ENCODE peak calls at places on chromosome 18, in four cellular contexts. One of them, this sample, is unnamed.

GRCh38 chr18:11585596-11585995 is 23.8 kb upstream of the SLC35G4 start:
- DNase-seq in foreskin fibroblast: no peak
- DNase-seq in upper lobe of right lung: no peak
- DNase-seq in kidney tubule cell: no peak
- DNase-seq in this sample: no peak

GRCh38 chr18:77635441-77635840 is 385.8 kb downstream of the GALR1 start:
- DNase-seq in foreskin fibroblast: no peak
- DNase-seq in upper lobe of right lung: no peak
- DNase-seq in kidney tubule cell: no peak
- DNase-seq in this sample: no peak

GRCh38 chr18:8858888-8859511 is 153.6 kb downstream of the MTCL1 start:
- DNase-seq in foreskin fibroblast: peak
- DNase-seq in upper lobe of right lung: no peak
- DNase-seq in kidney tubule cell: peak
- DNase-seq in this sample: no peak

GRCh38 chr18:76752400-76752799 is 70.0 kb upstream of the ZNF236 start:
- DNase-seq in foreskin fibroblast: no peak
- DNase-seq in upper lobe of right lung: no peak
- DNase-seq in kidney tubule cell: no peak
- DNase-seq in this sample: no peak

GRCh38 chr18:58402247-58402646 is 226.6 kb downstream of the ALPK2 start:
- DNase-seq in foreskin fibroblast: no peak
- DNase-seq in upper lobe of right lung: no peak
- DNase-seq in kidney tubule cell: peak
- DNase-seq in this sample: no peak

GRCh38 chr18:8375899-8376512 is 233.2 kb upstream of the RAB12 start:
- DNase-seq in foreskin fibroblast: no peak
- DNase-seq in upper lobe of right lung: no peak
- DNase-seq in kidney tubule cell: no peak
- DNase-seq in this sample: no peak

GRCh38 chr18:59208602-59209001 is 11.4 kb upstream of the GRP start:
- DNase-seq in foreskin fibroblast: no peak
- DNase-seq in upper lobe of right lung: no peak
- DNase-seq in kidney tubule cell: peak
- DNase-seq in this sample: no peak

GRCh38 chr18:25298853-25299274 is 53.1 kb downstream of the ZNF521 start:
- DNase-seq in foreskin fibroblast: peak
- DNase-seq in upper lobe of right lung: no peak
- DNase-seq in kidney tubule cell: peak
- DNase-seq in this sample: no peak

GRCh38 chr18:2538236-2538635 is 33.1 kb downstream of the METTL4 start:
- DNase-seq in foreskin fibroblast: no peak
- DNase-seq in upper lobe of right lung: no peak
- DNase-seq in kidney tubule cell: no peak
- DNase-seq in this sample: no peak

GRCh38 chr18:38497281-38497680 is 931.7 kb upstream of the CELF4 start:
- DNase-seq in foreskin fibroblast: no peak
- DNase-seq in upper lobe of right lung: no peak
- DNase-seq in kidney tubule cell: no peak
- DNase-seq in this sample: no peak

GRCh38 chr18:77000527-77000926 is 132.1 kb downstream of the MBP start:
- DNase-seq in foreskin fibroblast: peak
- DNase-seq in upper lobe of right lung: no peak
- DNase-seq in kidney tubule cell: peak
- DNase-seq in this sample: peak

GRCh38 chr18:60019463-60019840 is 119.7 kb downstream of the PMAIP1 start:
- DNase-seq in foreskin fibroblast: peak
- DNase-seq in upper lobe of right lung: no peak
- DNase-seq in kidney tubule cell: peak
- DNase-seq in this sample: no peak

GRCh38 chr18:49639643-49640361 is 77.9 kb downstream of the LIPG start:
- DNase-seq in foreskin fibroblast: no peak
- DNase-seq in upper lobe of right lung: no peak
- DNase-seq in kidney tubule cell: peak
- DNase-seq in this sample: no peak

GRCh38 chr18:72375628-72376027 is 168.5 kb downstream of the CBLN2 start:
- DNase-seq in foreskin fibroblast: peak
- DNase-seq in upper lobe of right lung: no peak
- DNase-seq in kidney tubule cell: peak
- DNase-seq in this sample: no peak

GRCh38 chr18:66638856-66639621 is 35.1 kb upstream of the CDH19 start:
- DNase-seq in foreskin fibroblast: no peak
- DNase-seq in upper lobe of right lung: no peak
- DNase-seq in kidney tubule cell: no peak
- DNase-seq in this sample: no peak

GRCh38 chr18:75142677-75143076 is 66.3 kb downstream of the PTGR3 start:
- DNase-seq in foreskin fibroblast: no peak
- DNase-seq in upper lobe of right lung: no peak
- DNase-seq in kidney tubule cell: no peak
- DNase-seq in this sample: no peak

GRCh38 chr18:9608298-9608697 is 6.1 kb downstream of the PPP4R1 start:
- DNase-seq in foreskin fibroblast: no peak
- DNase-seq in upper lobe of right lung: no peak
- DNase-seq in kidney tubule cell: no peak
- DNase-seq in this sample: no peak

GRCh38 chr18:39842042-39842791 is 2112.8 kb upstream of the PIK3C3 start:
- DNase-seq in foreskin fibroblast: no peak
- DNase-seq in upper lobe of right lung: no peak
- DNase-seq in kidney tubule cell: no peak
- DNase-seq in this sample: no peak

GRCh38 chr18:9614401-9615279 is at the start of gene PPP4R1:
- DNase-seq in foreskin fibroblast: peak
- DNase-seq in upper lobe of right lung: peak
- DNase-seq in kidney tubule cell: peak
- DNase-seq in this sample: peak

GRCh38 chr18:11095211-11095610 is 54.2 kb downstream of the PIEZO2 start:
- DNase-seq in foreskin fibroblast: no peak
- DNase-seq in upper lobe of right lung: no peak
- DNase-seq in kidney tubule cell: no peak
- DNase-seq in this sample: no peak

GRCh38 chr18:74063023-74063422 is 84.6 kb downstream of the FBXO15 start:
- DNase-seq in foreskin fibroblast: no peak
- DNase-seq in upper lobe of right lung: no peak
- DNase-seq in kidney tubule cell: no peak
- DNase-seq in this sample: no peak

GRCh38 chr18:36196239-36196995 is 9.1 kb downstream of the MOCOS start:
- DNase-seq in foreskin fibroblast: no peak
- DNase-seq in upper lobe of right lung: no peak
- DNase-seq in kidney tubule cell: no peak
- DNase-seq in this sample: no peak

GRCh38 chr18:36149514-36150289 is 20.0 kb downstream of the ELP2 start:
- DNase-seq in foreskin fibroblast: no peak
- DNase-seq in upper lobe of right lung: no peak
- DNase-seq in kidney tubule cell: no peak
- DNase-seq in this sample: no peak

GRCh38 chr18:987325-988186 is 82.9 kb downstream of the ADCYAP1 start:
- DNase-seq in foreskin fibroblast: no peak
- DNase-seq in upper lobe of right lung: no peak
- DNase-seq in kidney tubule cell: peak
- DNase-seq in this sample: no peak

GRCh38 chr18:42290318-42291307 is 335.6 kb downstream of the PIK3C3 start:
- DNase-seq in foreskin fibroblast: no peak
- DNase-seq in upper lobe of right lung: no peak
- DNase-seq in kidney tubule cell: no peak
- DNase-seq in this sample: no peak